ENCODE peak calls at places on chromosomes 2 and 18, in nine cellular contexts. One of them, this sample, is unnamed.

GRCh38 chr2:173854840-173855239 is 110.3 kb downstream of the SP3 start:
- DNase-seq in BJ: peak
- DNase-seq in tibial artery: no peak
- DNase-seq in fibroblast of the aortic adventitia: peak
- DNase-seq in A549: no peak
- DNase-seq in HCT116: no peak
- DNase-seq in AG09309: no peak
- DNase-seq in fibroblast of lung: peak
- DNase-seq in uterus: no peak
- DNase-seq in this sample: peak

GRCh38 chr2:40487592-40487991 is 35.7 kb upstream of the SLC8A1 start:
- DNase-seq in fibroblast of the aortic adventitia: no peak
- DNase-seq in HCT116: no peak
- DNase-seq in AG09309: no peak
- DNase-seq in fibroblast of lung: no peak
- DNase-seq in A549: no peak
- DNase-seq in BJ: no peak
- DNase-seq in tibial artery: no peak
- DNase-seq in uterus: no peak
- DNase-seq in this sample: no peak

GRCh38 chr2:131045925-131046579 is 47.2 kb downstream of the FAM168B start:
- DNase-seq in HCT116: no peak
- DNase-seq in AG09309: no peak
- DNase-seq in uterus: no peak
- DNase-seq in tibial artery: no peak
- DNase-seq in fibroblast of lung: no peak
- DNase-seq in A549: no peak
- DNase-seq in BJ: no peak
- DNase-seq in fibroblast of the aortic adventitia: no peak
- DNase-seq in this sample: no peak

GRCh38 chr2:133489641-133490411 is 78.4 kb downstream of the NCKAP5 start:
- DNase-seq in fibroblast of the aortic adventitia: peak
- DNase-seq in A549: no peak
- DNase-seq in HCT116: no peak
- DNase-seq in fibroblast of lung: peak
- DNase-seq in uterus: peak
- DNase-seq in BJ: no peak
- DNase-seq in AG09309: no peak
- DNase-seq in tibial artery: peak
- DNase-seq in this sample: no peak

GRCh38 chr2:148674063-148675020 is 29.8 kb downstream of the EPC2 start:
- DNase-seq in A549: peak
- DNase-seq in AG09309: no peak
- DNase-seq in tibial artery: no peak
- DNase-seq in fibroblast of lung: peak
- DNase-seq in HCT116: peak
- DNase-seq in fibroblast of the aortic adventitia: no peak
- DNase-seq in BJ: no peak
- DNase-seq in uterus: no peak
- DNase-seq in this sample: peak

GRCh38 chr2:6864938-6865345 is 765 bp downstream of the CMPK2 start:
- DNase-seq in fibroblast of the aortic adventitia: no peak
- DNase-seq in uterus: peak
- DNase-seq in AG09309: no peak
- DNase-seq in tibial artery: peak
- DNase-seq in HCT116: no peak
- DNase-seq in fibroblast of lung: peak
- DNase-seq in A549: peak
- DNase-seq in BJ: no peak
- DNase-seq in this sample: no peak

GRCh38 chr2:160747771-160748170 is 254.2 kb upstream of the RBMS1 start:
- DNase-seq in fibroblast of the aortic adventitia: peak
- DNase-seq in uterus: no peak
- DNase-seq in AG09309: peak
- DNase-seq in BJ: peak
- DNase-seq in A549: no peak
- DNase-seq in fibroblast of lung: peak
- DNase-seq in tibial artery: no peak
- DNase-seq in HCT116: no peak
- DNase-seq in this sample: peak

GRCh38 chr2:95530734-95531133 is 46.2 kb upstream of the TRIM43B start:
- DNase-seq in BJ: no peak
- DNase-seq in uterus: no peak
- DNase-seq in tibial artery: no peak
- DNase-seq in HCT116: no peak
- DNase-seq in fibroblast of lung: peak
- DNase-seq in fibroblast of the aortic adventitia: peak
- DNase-seq in AG09309: peak
- DNase-seq in A549: no peak
- DNase-seq in this sample: no peak

GRCh38 chr2:72669121-72669520 is 156.7 kb downstream of the EXOC6B start:
- DNase-seq in AG09309: peak
- DNase-seq in HCT116: no peak
- DNase-seq in A549: peak
- DNase-seq in tibial artery: no peak
- DNase-seq in fibroblast of the aortic adventitia: peak
- DNase-seq in fibroblast of lung: peak
- DNase-seq in BJ: peak
- DNase-seq in uterus: no peak
- DNase-seq in this sample: peak

GRCh38 chr2:199131876-199132275 is 325.9 kb downstream of the SATB2 start:
- DNase-seq in HCT116: no peak
- DNase-seq in A549: no peak
- DNase-seq in tibial artery: no peak
- DNase-seq in BJ: no peak
- DNase-seq in fibroblast of the aortic adventitia: no peak
- DNase-seq in AG09309: no peak
- DNase-seq in fibroblast of lung: no peak
- DNase-seq in uterus: no peak
- DNase-seq in this sample: no peak

GRCh38 chr2:18803141-18803540 is 213.8 kb upstream of the NT5C1B start:
- DNase-seq in AG09309: no peak
- DNase-seq in uterus: no peak
- DNase-seq in fibroblast of the aortic adventitia: no peak
- DNase-seq in A549: no peak
- DNase-seq in HCT116: no peak
- DNase-seq in tibial artery: no peak
- DNase-seq in fibroblast of lung: no peak
- DNase-seq in BJ: no peak
- DNase-seq in this sample: no peak

GRCh38 chr2:41031282-41031681 is 579.4 kb upstream of the SLC8A1 start:
- DNase-seq in tibial artery: no peak
- DNase-seq in BJ: no peak
- DNase-seq in fibroblast of the aortic adventitia: no peak
- DNase-seq in HCT116: no peak
- DNase-seq in uterus: no peak
- DNase-seq in AG09309: no peak
- DNase-seq in fibroblast of lung: no peak
- DNase-seq in A549: no peak
- DNase-seq in this sample: no peak

GRCh38 chr2:113818382-113818951 is 62.0 kb upstream of the SLC35F5 start:
- DNase-seq in HCT116: peak
- DNase-seq in fibroblast of lung: peak
- DNase-seq in AG09309: peak
- DNase-seq in A549: peak
- DNase-seq in tibial artery: no peak
- DNase-seq in uterus: peak
- DNase-seq in fibroblast of the aortic adventitia: peak
- DNase-seq in BJ: peak
- DNase-seq in this sample: peak

GRCh38 chr2:42788478-42788793 is 3.9 kb downstream of the HAAO start:
- DNase-seq in fibroblast of lung: no peak
- DNase-seq in HCT116: no peak
- DNase-seq in uterus: no peak
- DNase-seq in fibroblast of the aortic adventitia: no peak
- DNase-seq in A549: no peak
- DNase-seq in AG09309: no peak
- DNase-seq in tibial artery: no peak
- DNase-seq in BJ: no peak
- DNase-seq in this sample: no peak

GRCh38 chr2:1829831-1830230 is 85.5 kb upstream of the PXDN start:
- DNase-seq in AG09309: no peak
- DNase-seq in fibroblast of lung: no peak
- DNase-seq in tibial artery: no peak
- DNase-seq in HCT116: no peak
- DNase-seq in fibroblast of the aortic adventitia: no peak
- DNase-seq in BJ: no peak
- DNase-seq in uterus: no peak
- DNase-seq in A549: no peak
- DNase-seq in this sample: no peak

GRCh38 chr2:120598416-120598815 is 137.3 kb upstream of the GLI2 start:
- DNase-seq in tibial artery: no peak
- DNase-seq in AG09309: no peak
- DNase-seq in fibroblast of the aortic adventitia: no peak
- DNase-seq in BJ: no peak
- DNase-seq in HCT116: no peak
- DNase-seq in uterus: no peak
- DNase-seq in fibroblast of lung: no peak
- DNase-seq in A549: no peak
- DNase-seq in this sample: no peak

GRCh38 chr2:171787333-171788072 is 100.2 kb downstream of the DYNC1I2 start:
- DNase-seq in HCT116: no peak
- DNase-seq in AG09309: no peak
- DNase-seq in uterus: no peak
- DNase-seq in fibroblast of the aortic adventitia: no peak
- DNase-seq in A549: no peak
- DNase-seq in fibroblast of lung: no peak
- DNase-seq in BJ: no peak
- DNase-seq in tibial artery: no peak
- DNase-seq in this sample: no peak

GRCh38 chr2:159904565-159905281 is 106.7 kb upstream of the CD302 start:
- DNase-seq in A549: peak
- DNase-seq in tibial artery: peak
- DNase-seq in fibroblast of the aortic adventitia: no peak
- DNase-seq in BJ: no peak
- DNase-seq in uterus: peak
- DNase-seq in HCT116: no peak
- DNase-seq in AG09309: no peak
- DNase-seq in fibroblast of lung: no peak
- DNase-seq in this sample: no peak

GRCh38 chr18:23964282-23965238 is 50.0 kb upstream of the TTC39C start:
- DNase-seq in fibroblast of lung: no peak
- DNase-seq in tibial artery: no peak
- DNase-seq in HCT116: peak
- DNase-seq in uterus: no peak
- DNase-seq in A549: peak
- DNase-seq in fibroblast of the aortic adventitia: no peak
- DNase-seq in BJ: no peak
- DNase-seq in AG09309: no peak
- DNase-seq in this sample: no peak
- TF ChIP-seq CTCF in fibroblast of lung: no peak
- TF ChIP-seq CTCF in tibial artery: no peak
- TF ChIP-seq CTCF in HCT116: no peak
- TF ChIP-seq CTCF in uterus: no peak
- TF ChIP-seq CTCF in A549: no peak
- TF ChIP-seq CTCF in fibroblast of the aortic adventitia: no peak
- TF ChIP-seq CTCF in BJ: no peak
- TF ChIP-seq CTCF in AG09309: no peak
- TF ChIP-seq CTCF in this sample: no peak

GRCh38 chr2:66555076-66555475 is 120.2 kb downstream of the MEIS1 start:
- DNase-seq in A549: no peak
- DNase-seq in fibroblast of the aortic adventitia: peak
- DNase-seq in BJ: no peak
- DNase-seq in uterus: no peak
- DNase-seq in HCT116: no peak
- DNase-seq in fibroblast of lung: peak
- DNase-seq in AG09309: no peak
- DNase-seq in tibial artery: no peak
- DNase-seq in this sample: no peak
- H3K4me3 ChIP-seq in A549: no peak
- H3K4me3 ChIP-seq in fibroblast of the aortic adventitia: no peak
- H3K4me3 ChIP-seq in BJ: no peak
- H3K4me3 ChIP-seq in uterus: no peak
- H3K4me3 ChIP-seq in HCT116: no peak
- H3K4me3 ChIP-seq in fibroblast of lung: peak
- H3K4me3 ChIP-seq in AG09309: no peak
- H3K4me3 ChIP-seq in tibial artery: peak
- H3K4me3 ChIP-seq in this sample: no peak

DNA sequence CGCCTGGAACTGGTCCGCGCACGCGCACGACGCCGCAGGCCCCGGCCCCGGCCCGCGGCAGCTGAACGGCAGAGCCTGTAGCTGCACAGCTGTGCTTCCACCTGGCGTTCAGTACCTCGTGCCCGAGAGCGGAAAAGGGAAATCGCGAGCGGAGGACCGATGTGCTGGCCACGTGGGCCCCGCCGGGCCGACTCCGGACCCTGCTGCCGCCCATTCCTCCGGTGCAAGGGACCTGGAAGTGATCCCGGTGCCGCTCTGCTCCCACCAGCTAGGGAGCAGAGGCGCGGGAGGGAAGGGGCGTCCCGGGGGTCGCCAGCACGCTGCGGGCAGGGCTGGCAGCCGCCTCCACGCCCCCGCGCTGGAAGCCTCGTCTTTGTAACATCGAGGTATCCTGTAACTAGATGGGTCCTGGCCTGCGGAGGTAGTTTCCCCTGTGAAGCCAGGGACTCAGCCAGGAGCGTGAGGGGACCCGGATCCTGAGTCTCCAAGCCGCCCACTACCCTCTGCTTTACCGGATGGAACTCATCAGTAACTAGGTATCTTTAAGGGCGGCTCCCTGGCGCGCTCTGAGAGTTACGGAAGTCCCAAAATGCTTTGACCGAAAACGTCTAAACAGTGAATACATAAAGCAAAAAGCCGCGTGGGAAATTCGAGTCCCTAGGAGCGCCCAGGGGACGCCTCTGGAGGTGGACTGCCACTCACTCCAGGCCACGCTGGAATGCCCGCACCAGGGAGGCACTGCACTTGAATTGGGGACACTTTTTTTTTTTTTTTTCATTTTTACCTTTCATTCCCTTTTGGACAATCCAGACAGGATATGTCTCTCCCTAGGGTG is 736 bp upstream of the ODC1 start:
- DNase-seq in BJ: peak
- DNase-seq in fibroblast of the aortic adventitia: peak
- DNase-seq in AG09309: peak
- DNase-seq in fibroblast of lung: peak
- DNase-seq in tibial artery: peak
- DNase-seq in HCT116: peak
- DNase-seq in uterus: peak
- DNase-seq in A549: peak
- DNase-seq in this sample: peak
- TF ChIP-seq CTCF in BJ: peak
- TF ChIP-seq CTCF in fibroblast of the aortic adventitia: no peak
- TF ChIP-seq CTCF in AG09309: no peak
- TF ChIP-seq CTCF in fibroblast of lung: no peak
- TF ChIP-seq CTCF in tibial artery: no peak
- TF ChIP-seq CTCF in HCT116: no peak
- TF ChIP-seq CTCF in uterus: peak
- TF ChIP-seq CTCF in A549: peak
- TF ChIP-seq CTCF in this sample: peak

DNA sequence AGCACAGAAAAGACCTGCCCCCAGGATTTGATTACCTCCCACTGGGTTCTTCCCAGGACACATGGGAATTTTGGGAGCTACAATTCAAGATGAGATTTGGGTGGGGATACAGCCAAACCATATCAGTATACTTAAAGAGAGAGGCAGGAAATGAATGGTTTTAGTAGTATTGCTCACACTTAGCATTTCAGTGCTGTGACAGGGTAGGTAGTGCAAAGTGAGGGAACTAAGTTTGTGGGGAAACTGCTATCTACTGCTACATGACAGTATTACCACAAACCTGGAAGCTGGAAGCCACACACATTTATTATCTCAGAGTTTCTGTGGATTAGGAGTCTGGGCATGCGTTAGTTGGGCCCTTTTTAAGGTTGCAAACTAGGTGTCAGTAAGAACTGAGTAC is 450.7 kb downstream of the LPIN1 start:
- DNase-seq in AG09309: no peak
- DNase-seq in BJ: no peak
- DNase-seq in tibial artery: no peak
- DNase-seq in fibroblast of lung: no peak
- DNase-seq in A549: no peak
- DNase-seq in fibroblast of the aortic adventitia: no peak
- DNase-seq in uterus: no peak
- DNase-seq in HCT116: no peak
- DNase-seq in this sample: no peak
- H3K4me3 ChIP-seq in AG09309: no peak
- H3K4me3 ChIP-seq in BJ: no peak
- H3K4me3 ChIP-seq in tibial artery: no peak
- H3K4me3 ChIP-seq in fibroblast of lung: no peak
- H3K4me3 ChIP-seq in A549: no peak
- H3K4me3 ChIP-seq in fibroblast of the aortic adventitia: no peak
- H3K4me3 ChIP-seq in uterus: no peak
- H3K4me3 ChIP-seq in HCT116: no peak
- H3K4me3 ChIP-seq in this sample: no peak

This sample was measured in mammary epithelial cell.